ENCODE peak calls at places on chromosome 3, in ten cellular contexts. G, Q, B, M, Y, H, D, O, I and P are unnamed samples.

GRCh38 chr3:149593416-149594160 is 64.2 kb downstream of the WWTR1 start:
- DNase-seq in I (no peak), Y (no peak), H (no peak), G (no peak), B (no peak), O (no peak), Q (peak; percentile 47), M (no peak), D (no peak), P (no peak)

GRCh38 chr3:170815340-170815739 is 54.7 kb downstream of the RPL22L1 start:
- DNase-seq in B (no peak), Q (peak; percentile 86), O (no peak), D (no peak), I (no peak), Y (peak; percentile 6), M (no peak), H (no peak), G (peak; percentile 69), P (no peak)

GRCh38 chr3:45688194-45688881 is 858 bp upstream of the SACM1L start:
- DNase-seq in G (no peak), Q (peak; percentile 82), M (no peak), B (no peak), D (peak; percentile 68), I (no peak), Y (no peak), H (peak; percentile 24), O (peak; percentile 43), P (peak; percentile 60)

GRCh38 chr3:193970773-193971206 is 165.2 kb upstream of the HES1 start:
- DNase-seq in O (no peak), M (no peak), G (peak; percentile 22), Q (no peak), H (no peak), Y (no peak), B (no peak), I (no peak), D (no peak), P (no peak)

GRCh38 chr3:152211655-152212054 is 57.1 kb upstream of the MBNL1 start:
- DNase-seq in D (no peak), Y (no peak), I (no peak), O (no peak), Q (no peak), B (no peak), M (no peak), H (no peak), G (no peak), P (no peak)

GRCh38 chr3:53198256-53198977 is 37.4 kb downstream of the PRKCD start:
- DNase-seq in B (no peak), G (no peak), H (no peak), I (no peak), Q (peak; percentile 35), O (no peak), M (peak; percentile 27), Y (no peak), D (no peak), P (no peak)

GRCh38 chr3:33312361-33312760 is 35.1 kb downstream of the FBXL2 start:
- DNase-seq in I (peak; percentile 60), H (no peak), M (no peak), Y (no peak), O (no peak), D (no peak), G (no peak), Q (no peak), B (no peak), P (no peak)

GRCh38 chr3:104825116-104825515 is 541.6 kb upstream of the ALCAM start:
- DNase-seq in H (no peak), Q (peak; percentile 83), D (no peak), G (no peak), M (no peak), Y (no peak), I (no peak), B (no peak), O (no peak), P (no peak)

GRCh38 chr3:68363801-68364200 is 568.5 kb downstream of the TAFA4 start:
- DNase-seq in Y (no peak), B (no peak), D (no peak), O (no peak), G (no peak), H (no peak), M (no peak), Q (no peak), I (no peak), P (no peak)

GRCh38 chr3:15050405-15051092 is 14.6 kb downstream of the MRPS25 start:
- DNase-seq in Q (no peak), O (no peak), Y (no peak), M (no peak), I (no peak), G (no peak), D (peak; percentile 88), H (peak; percentile 43), B (no peak), P (no peak)

GRCh38 chr3:172449468-172450149 is 1.4 kb upstream of the GHSR start:
- DNase-seq in Y (peak; percentile 7), B (no peak), I (peak; percentile 54), M (no peak), O (no peak), Q (peak; percentile 90), H (no peak), D (no peak), G (no peak), P (peak; percentile 25)

GRCh38 chr3:118187221-118187620 is 847.4 kb downstream of the IGSF11 start:
- DNase-seq in Q (no peak), Y (no peak), B (no peak), O (no peak), M (no peak), G (no peak), D (no peak), I (no peak), H (no peak), P (no peak)

DNA sequence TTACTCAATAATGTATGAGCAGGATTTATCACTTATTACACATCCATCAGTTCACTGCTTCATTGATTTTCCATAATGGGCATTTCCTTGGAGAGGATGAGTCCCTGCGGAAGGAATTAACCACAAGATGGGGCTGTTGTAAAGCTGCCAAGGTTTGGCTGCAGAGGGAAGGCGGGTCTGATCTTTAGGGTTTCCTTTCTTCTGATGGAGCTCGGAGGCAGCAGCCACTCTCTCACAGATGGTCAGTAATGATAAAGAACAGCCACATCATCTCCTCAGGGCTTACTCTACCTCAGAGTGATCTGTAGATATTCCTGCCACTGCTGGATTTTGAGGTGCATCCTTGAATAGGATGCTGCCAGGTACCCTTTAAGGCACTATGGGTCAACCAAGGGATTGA is 115.2 kb downstream of the USP13 start:
- DNase-seq in Q (peak; percentile 82), O (peak; percentile 11), B (peak; percentile 32), M (no peak), I (peak; percentile 68), D (no peak), G (peak; percentile 36), H (no peak), Y (peak; percentile 57), P (no peak)
- TF ChIP-seq CTCF in Q (peak; percentile 94), O (peak; percentile 26), B (peak; percentile 79), M (no peak), I (peak; percentile 71), D (no peak), G (peak; percentile 66), H (no peak), Y (peak; percentile 84), P (peak; percentile 18)

GRCh38 chr3:58577269-58577821 is at the start of gene FAM107A:
- DNase-seq in M (no peak), B (no peak), I (peak; percentile 85), O (no peak), G (no peak), Y (peak; percentile 45), D (no peak), Q (peak; percentile 87), H (no peak), P (no peak)
- TF ChIP-seq CTCF in M (no peak), B (peak; percentile 32), I (peak; percentile 40), O (no peak), G (no peak), Y (peak; percentile 44), D (no peak), Q (peak; percentile 63), H (no peak), P (no peak)

DNA sequence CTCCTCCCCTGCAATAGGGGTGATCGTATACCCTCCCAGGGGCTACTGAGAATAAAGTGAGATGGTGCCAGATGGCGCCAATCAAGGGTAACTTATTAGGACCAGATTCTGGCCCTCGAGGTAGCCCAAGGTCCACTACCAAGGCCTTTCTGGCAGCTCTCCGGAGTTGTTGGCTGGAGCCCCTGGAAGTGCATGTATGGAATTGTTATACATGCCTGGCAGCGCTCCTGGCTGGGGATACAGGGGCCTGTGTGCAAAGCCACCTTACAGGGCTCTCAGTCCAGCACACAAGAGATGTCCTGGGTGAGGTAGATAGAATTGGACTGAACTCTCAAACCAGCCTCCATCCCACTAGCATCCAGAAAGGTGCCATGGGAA is 15.5 kb downstream of the C3orf18 start:
- DNase-seq in G (no peak), B (no peak), H (no peak), M (no peak), D (no peak), Y (no peak), I (no peak), Q (no peak), O (no peak), P (no peak)
- TF ChIP-seq CTCF in G (no peak), B (no peak), H (no peak), M (no peak), D (no peak), Y (no peak), I (no peak), Q (no peak), O (no peak), P (no peak)

DNA sequence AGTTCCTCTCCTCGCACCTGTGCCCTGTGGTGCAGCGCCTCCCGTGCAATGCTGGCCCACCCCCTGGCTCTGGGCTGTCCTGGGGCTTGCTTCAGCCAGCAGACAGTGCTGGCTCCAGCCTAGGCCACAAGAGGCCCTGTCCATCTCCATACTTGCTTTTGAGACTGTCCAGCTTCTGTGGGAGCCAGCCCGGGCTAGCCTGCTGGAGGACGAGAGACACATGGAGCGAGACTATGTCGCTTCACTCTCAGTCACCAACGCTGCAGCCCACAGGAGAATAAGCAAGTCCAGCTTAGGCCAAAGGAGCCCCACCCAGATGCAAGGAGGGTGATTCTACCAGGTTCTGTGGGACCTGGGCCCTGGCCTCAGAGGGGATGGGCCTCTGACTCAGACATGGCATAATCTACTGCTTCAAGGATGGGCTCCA is 71.7 kb upstream of the PRR23E start:
- DNase-seq in H (no peak), O (no peak), B (no peak), G (no peak), D (no peak), Q (no peak), Y (no peak), I (no peak), M (no peak), P (no peak)
- TF ChIP-seq CTCF in H (no peak), O (no peak), B (no peak), G (no peak), D (no peak), Q (no peak), Y (no peak), I (no peak), M (no peak), P (no peak)

GRCh38 chr3:76024640-76025039 is 239.3 kb upstream of the ZNF717 start:
- DNase-seq in I (peak; percentile 14), H (no peak), M (no peak), D (peak; percentile 26), B (no peak), Y (no peak), G (no peak), Q (peak; percentile 70), O (no peak), P (no peak)
- TF ChIP-seq CTCF in I (peak; percentile 21), H (no peak), M (no peak), D (peak; percentile 38), B (peak; percentile 71), Y (peak; percentile 48), G (peak; percentile 60), Q (peak; percentile 72), O (no peak), P (no peak)